ENCODE peak calls at places on chromosomes 12 and 14, in six cellular contexts. N, B, Y, M, Q and A are unnamed samples.

GRCh38 chr12:98053202-98053601 is 462.2 kb upstream of the TMPO start:
- DNase-seq in N (no peak), B (no peak), Y (no peak), M (no peak), Q (no peak), A (no peak)

GRCh38 chr12:71888521-71888920 is 49.0 kb downstream of the TBC1D15 start:
- DNase-seq in N (no peak), B (no peak), Y (no peak), M (no peak), Q (no peak), A (no peak)

GRCh38 chr14:39265741-39266588 is 32.2 kb downstream of the MIA2 start:
- DNase-seq in N (no peak), B (no peak), Y (peak), M (peak), Q (peak), A (peak)

GRCh38 chr14:67618617-67619063 is 1.1 kb upstream of the ARG2 start:
- DNase-seq in N (peak), B (no peak), Y (peak), M (peak), Q (peak), A (peak)

GRCh38 chr14:102277874-102278630 is 26.9 kb downstream of the MOK start:
- DNase-seq in N (no peak), B (no peak), Y (no peak), M (peak), Q (no peak), A (no peak)

GRCh38 chr12:132153501-132154340 is 9.5 kb downstream of the NOC4L start:
- DNase-seq in N (peak), B (no peak), Y (peak), M (peak), Q (peak), A (peak)

GRCh38 chr12:1839464-1839863 is 19.1 kb downstream of the LRTM2 start:
- DNase-seq in N (no peak), B (no peak), Y (no peak), M (no peak), Q (no peak), A (no peak)

GRCh38 chr12:99386907-99387306 is 260.6 kb upstream of the GARIN6 start:
- DNase-seq in N (peak), B (no peak), Y (peak), M (peak), Q (peak), A (peak)

GRCh38 chr14:88695873-88696272 is 96.9 kb downstream of the EML5 start:
- DNase-seq in N (no peak), B (no peak), Y (no peak), M (no peak), Q (no peak), A (peak)

GRCh38 chr12:77189463-77189862 is 124.1 kb upstream of the E2F7 start:
- DNase-seq in N (no peak), B (no peak), Y (peak), M (no peak), Q (peak), A (peak)

GRCh38 chr12:3967556-3968160 is 94.5 kb upstream of the PARP11 start:
- DNase-seq in N (no peak), B (no peak), Y (no peak), M (peak), Q (no peak), A (no peak)

GRCh38 chr12:2319747-2320146 is 267.0 kb downstream of the CACNA1C start:
- DNase-seq in N (no peak), B (no peak), Y (no peak), M (no peak), Q (peak), A (peak)

GRCh38 chr12:107328442-107329133 is 235.2 kb upstream of the CRY1 start:
- DNase-seq in N (no peak), B (no peak), Y (peak), M (peak), Q (no peak), A (peak)

GRCh38 chr12:29102739-29103138 is 46.3 kb upstream of the FAR2 start:
- DNase-seq in N (no peak), B (no peak), Y (no peak), M (no peak), Q (no peak), A (no peak)

GRCh38 chr14:92549096-92549852 is 35.7 kb downstream of the RIN3 start:
- DNase-seq in N (no peak), B (no peak), Y (no peak), M (no peak), Q (no peak), A (no peak)
- H3K4me3 ChIP-seq in N (no peak), B (no peak), Y (no peak), M (no peak), Q (no peak), A (no peak)

GRCh38 chr14:59632381-59632780 is 55.8 kb upstream of the CCDC175 start:
- DNase-seq in N (peak), B (no peak), Y (peak), M (peak), Q (peak), A (peak)
- TF ChIP-seq CTCF in N (peak), B (no peak), Y (peak), M (peak), Q (peak), A (peak)

DNA sequence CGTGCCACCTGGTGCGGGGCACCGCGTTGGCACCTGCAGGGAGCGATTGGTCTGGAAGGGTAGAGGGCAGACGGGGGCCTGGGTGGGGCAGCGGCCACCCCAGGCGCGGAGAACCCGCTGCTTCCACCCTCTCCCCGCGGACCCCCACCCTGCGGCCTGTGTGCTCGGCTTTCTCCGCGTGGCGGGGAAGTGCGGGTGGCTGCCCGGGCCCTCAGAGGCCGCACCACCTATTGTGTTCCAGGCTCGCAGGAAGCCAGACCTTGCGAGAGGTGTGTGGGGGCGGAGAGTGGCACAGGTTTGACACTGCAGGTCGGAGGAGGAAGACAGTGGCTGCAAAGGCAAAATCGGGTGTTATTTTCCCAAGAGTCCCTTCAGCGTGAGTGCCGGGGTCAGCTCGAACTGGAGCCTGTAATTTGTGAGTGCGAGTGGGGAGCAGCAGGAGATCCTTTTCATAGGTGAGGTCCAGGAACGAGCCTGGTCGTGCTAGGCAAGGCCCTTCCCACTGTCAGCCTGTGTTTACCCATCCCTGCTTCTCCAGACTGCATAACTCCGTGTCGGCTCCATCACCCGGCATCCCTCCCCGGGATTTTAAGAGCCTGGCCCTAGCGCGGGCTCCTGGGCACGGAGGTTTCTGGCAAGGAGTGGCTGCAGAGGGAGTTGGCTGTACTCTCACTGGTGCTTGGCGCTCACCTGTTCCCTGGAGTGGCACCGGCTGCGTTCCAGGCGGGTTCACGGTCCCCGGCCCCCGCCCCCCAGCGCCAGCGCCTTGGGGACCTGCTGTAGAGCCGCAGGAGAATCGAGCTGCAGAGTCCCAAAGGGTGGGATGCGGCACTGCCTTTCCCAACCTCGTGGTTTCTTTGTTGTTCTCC is 930 bp downstream of the TBC1D30 start:
- DNase-seq in N (peak), B (no peak), Y (no peak), M (no peak), Q (no peak), A (no peak)
- H3K4me3 ChIP-seq in N (peak), B (peak), Y (no peak), M (peak), Q (no peak), A (no peak)

GRCh38 chr12:56718167-56718566 is 6.9 kb downstream of the NACA start:
- DNase-seq in N (no peak), B (no peak), Y (no peak), M (no peak), Q (no peak), A (no peak)
- TF ChIP-seq CTCF in N (no peak), B (no peak), Y (no peak), M (no peak), Q (no peak), A (no peak)